ENCODE peak calls at places on chromosomes 16 and 17, in five cellular contexts. F is neuronal stem cell, Z is H9, G is mesendoderm, S is IMR-90. U is an unnamed sample.

GRCh38 chr17:1104222-1104621 is 75.6 kb downstream of the ABR start:
- DNase-seq in F (no peak), Z (no peak), G (no peak), S (no peak), U (no peak)

GRCh38 chr17:40031706-40032105 is 16.5 kb downstream of the CSF3 start:
- DNase-seq in F (no peak), Z (no peak), G (no peak), S (no peak), U (no peak)

GRCh38 chr17:77473615-77474226 is 333.0 kb downstream of the SEC14L1 start:
- DNase-seq in F (no peak), Z (no peak), G (peak), S (no peak), U (no peak)

GRCh38 chr16:22375117-22375962 is 921 bp upstream of the CDR2 start:
- DNase-seq in F (no peak), Z (no peak), G (peak), S (no peak), U (no peak)

GRCh38 chr17:17782425-17783120 is 54.2 kb downstream of the SREBF1 start:
- DNase-seq in F (peak), Z (peak), G (peak), S (no peak), U (peak)

GRCh38 chr17:38320482-38320881 is 23.3 kb downstream of the GPR179 start:
- DNase-seq in F (no peak), Z (no peak), G (peak), S (no peak), U (no peak)

GRCh38 chr17:45405250-45406086 is 27.2 kb downstream of the ARHGAP27 start:
- DNase-seq in F (peak), Z (peak), G (peak), S (no peak), U (peak)

GRCh38 chr17:40666366-40666765 is 1.4 kb upstream of the KRT222 start:
- DNase-seq in F (no peak), Z (no peak), G (no peak), S (no peak), U (no peak)

GRCh38 chr17:75623386-75623785 is 9.8 kb upstream of the SMIM5 start:
- DNase-seq in F (no peak), Z (no peak), G (peak), S (peak), U (no peak)

GRCh38 chr17:40707720-40708119 is 4.2 kb upstream of the KRT24 start:
- DNase-seq in F (no peak), Z (no peak), G (no peak), S (no peak), U (no peak)

GRCh38 chr16:705748-706188 is at the start of gene FBXL16:
- DNase-seq in F (no peak), Z (no peak), G (no peak), S (no peak), U (no peak)

GRCh38 chr17:49021095-49021767 is 24.0 kb downstream of the IGF2BP1 start:
- DNase-seq in F (no peak), Z (peak), G (peak), S (peak), U (peak)

GRCh38 chr16:56851671-56852400 is 13.2 kb upstream of the SLC12A3 start:
- DNase-seq in F (no peak), Z (peak), G (peak), S (peak), U (no peak)

GRCh38 chr16:19696312-19696711 is 21.7 kb downstream of the KNOP1 start:
- DNase-seq in F (no peak), Z (no peak), G (no peak), S (peak), U (peak)

GRCh38 chr17:48261297-48261880 is 153.8 kb downstream of the SNX11 start:
- DNase-seq in F (peak), Z (peak), G (peak), S (peak), U (peak)

GRCh38 chr17:28744802-28745051 is 916 bp downstream of the TRAF4 start:
- DNase-seq in F (no peak), Z (peak), G (no peak), S (no peak), U (no peak)

GRCh38 chr17:28745777-28746473 is 2.1 kb downstream of the TRAF4 start:
- DNase-seq in F (no peak), Z (peak), G (peak), S (no peak), U (no peak)

GRCh38 chr17:28744104-28744801 is 442 bp downstream of the TRAF4 start:
- DNase-seq in F (peak), Z (peak), G (peak), S (peak), U (peak)

GRCh38 chr17:28746611-28747045 is 2.8 kb downstream of the TRAF4 start:
- DNase-seq in F (no peak), Z (peak), G (peak), S (no peak), U (no peak)

GRCh38 chr17:28745052-28745776 is 1.4 kb downstream of the TRAF4 start:
- DNase-seq in F (peak), Z (peak), G (peak), S (peak), U (peak)
- H3K9ac ChIP-seq in F (peak), Z (peak), G (peak), S (peak), U (peak)

GRCh38 chr16:85393674-85394510 is 219.2 kb upstream of the GSE1 start:
- DNase-seq in F (peak), Z (peak), G (peak), S (peak), U (peak)
- H2AK5ac ChIP-seq in F (peak), Z (no peak), G (no peak), S (peak), U (peak)

GRCh38 chr17:79847698-79848369 is 8.6 kb upstream of the CBX4 start:
- DNase-seq in F (no peak), Z (no peak), G (no peak), S (no peak), U (no peak)
- H3K9ac ChIP-seq in F (no peak), Z (no peak), G (no peak), S (no peak), U (no peak)

DNA sequence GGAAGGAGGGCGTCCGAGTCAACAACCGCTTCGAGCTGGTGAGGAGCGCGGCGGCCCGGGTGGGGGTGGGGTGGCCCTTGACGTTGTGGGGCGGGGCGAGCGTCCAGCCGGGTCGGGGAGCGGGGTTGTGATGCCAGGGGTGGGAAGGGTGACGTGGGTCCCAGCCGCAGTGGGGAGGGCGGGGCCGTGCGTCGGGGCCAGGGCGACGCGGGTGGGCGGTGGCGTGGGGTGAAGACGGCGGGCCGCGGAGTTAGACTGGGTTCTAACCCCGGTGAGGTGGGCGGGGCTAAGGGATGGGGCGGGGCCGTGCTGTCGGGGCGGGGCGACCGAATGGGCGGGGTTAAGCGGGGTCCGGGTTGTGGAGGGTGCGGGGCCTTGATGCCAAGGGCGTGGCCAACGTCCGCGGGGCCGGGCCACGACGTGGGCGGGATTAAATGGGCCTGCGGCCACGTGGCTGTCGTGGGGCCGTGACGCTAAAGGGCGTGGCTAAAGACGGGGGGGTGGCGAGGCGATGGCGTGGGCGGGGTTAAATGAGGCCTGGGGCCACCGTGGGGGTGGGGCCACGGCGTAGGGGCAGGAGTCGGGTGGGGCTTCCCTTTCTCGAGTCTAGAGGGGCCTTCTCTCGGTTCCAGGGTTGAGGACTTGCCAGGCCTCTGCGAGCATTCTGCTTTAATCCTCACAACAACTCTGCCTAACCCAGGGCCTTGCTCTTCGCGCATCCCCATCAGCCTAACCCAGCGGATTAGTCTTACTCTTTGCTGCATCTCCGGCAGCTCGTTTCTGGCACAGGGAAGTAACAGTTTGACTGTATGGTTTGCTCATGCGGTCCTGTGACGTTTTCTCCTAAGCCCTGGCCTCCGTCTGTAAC is 664 bp downstream of the TCF25 start:
- DNase-seq in F (peak), Z (peak), G (peak), S (peak), U (peak)
- H2AK5ac ChIP-seq in F (peak), Z (no peak), G (peak), S (peak), U (peak)

DNA sequence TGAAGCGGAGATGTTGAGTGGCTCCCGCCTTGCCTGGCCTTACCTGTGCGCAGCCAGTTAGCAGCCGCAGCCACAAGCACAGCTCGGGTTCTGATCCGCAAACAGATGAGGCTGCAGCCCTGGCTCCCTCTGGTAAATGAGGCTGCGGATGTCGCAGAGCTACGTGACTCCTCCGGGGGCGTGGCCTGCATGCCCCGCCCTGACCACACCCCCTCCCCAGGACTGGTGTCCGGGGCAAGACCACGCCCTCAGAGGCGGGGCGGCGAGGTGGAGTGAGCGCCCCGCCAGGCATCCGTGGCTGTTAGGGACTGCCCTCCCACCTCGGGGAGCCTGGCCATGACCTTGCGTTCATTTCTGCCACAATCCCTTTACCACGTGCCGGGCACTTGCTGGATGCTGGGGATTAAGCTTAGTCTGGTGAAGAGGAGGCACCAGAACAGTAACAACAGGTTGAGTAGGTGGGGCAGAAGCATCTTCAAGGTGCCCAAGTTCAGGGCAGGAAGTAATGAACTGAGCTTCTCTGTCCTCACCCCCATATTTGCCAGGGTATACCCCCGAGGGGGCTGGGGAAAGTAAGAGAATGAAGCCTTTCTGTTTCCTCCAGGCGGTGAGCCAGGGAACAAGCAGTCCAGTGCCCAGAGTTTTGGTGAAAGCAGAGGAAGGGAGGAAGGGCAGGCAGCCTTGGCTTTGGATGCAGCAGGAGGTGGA is at the start of gene ALDOC:
- DNase-seq in F (peak), Z (peak), G (peak), S (peak), U (peak)
- H3K9ac ChIP-seq in F (no peak), Z (no peak), G (peak), S (no peak), U (no peak)

DNA sequence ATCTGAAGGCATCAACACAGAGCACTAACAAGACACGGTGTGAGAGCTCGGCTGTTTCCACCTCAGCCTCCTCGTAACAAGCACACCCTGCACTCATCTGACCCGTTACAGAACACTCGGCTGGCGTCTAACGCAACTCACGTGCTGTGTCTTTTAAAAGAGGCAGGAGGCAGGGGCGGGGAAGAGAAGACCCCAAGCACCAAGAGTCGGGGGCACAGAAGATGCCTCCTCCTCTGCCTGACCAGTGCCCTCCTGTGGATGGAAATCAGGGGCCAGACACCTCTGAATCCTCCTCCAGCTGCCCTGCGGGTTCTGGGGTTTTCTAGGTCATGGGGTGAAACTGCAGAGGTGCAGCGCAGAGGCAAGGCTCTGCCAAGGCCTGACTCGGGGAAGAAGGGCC is 74.3 kb downstream of the ZNF778 start:
- DNase-seq in F (no peak), Z (no peak), G (no peak), S (no peak), U (no peak)
- H2AK5ac ChIP-seq in F (no peak), Z (no peak), G (no peak), S (no peak), U (no peak)

U was measured in mesenchymal stem cell.